ENCODE peak calls at places on chromosomes 2 and 18, in ten cellular contexts. S is CD8-positive, alpha-beta memory T cell; B is heart right ventricle; G is PC-3; C is NCI-H460; O is NCI-H1105; Q is NCI-H2081 treated with DMSO at 0.1 percent for 48 hours; E is adrenal gland; P is HT1080; F is activated CD4-positive, alpha-beta T cell treated with anti-CD3 and anti-CD28 coated beads, Interleukin-2, amount 10 ng/mL, durations not matched to agents 7 days and 5 days. X is an unnamed sample.
A peak's percentile ranks its signal among the peaks of the same experiment; 100 is the strongest.

GRCh38 chr2:224308267-224308911 is 93.5 kb downstream of the FAM124B start:
- DNase-seq in G (no peak), E (no peak), S (no peak), C (no peak), F (no peak), Q (no peak), O (no peak), B (no peak), P (no peak), X (no peak)

GRCh38 chr18:26176134-26176533 is 42.5 kb downstream of the PSMA8 start:
- DNase-seq in B (no peak), S (no peak), F (no peak), P (no peak), E (no peak), O (no peak), G (no peak), Q (no peak), C (no peak), X (no peak)

GRCh38 chr2:188598551-188598950 is 306.9 kb downstream of the GULP1 start:
- DNase-seq in Q (no peak), P (no peak), O (no peak), G (no peak), C (no peak), B (peak; percentile 42), E (no peak), F (no peak), S (no peak), X (no peak)

GRCh38 chr2:197577446-197577845 is 61.6 kb downstream of the MOB4 start:
- DNase-seq in P (no peak), G (no peak), Q (no peak), E (no peak), B (no peak), F (no peak), S (no peak), C (no peak), O (no peak), X (no peak)

GRCh38 chr2:148135705-148136104 is 114.8 kb downstream of the MBD5 start:
- DNase-seq in O (no peak), Q (no peak), E (no peak), F (no peak), B (no peak), G (no peak), S (no peak), P (no peak), C (no peak), X (no peak)

GRCh38 chr18:60508108-60508507 is 135.5 kb upstream of the MC4R start:
- DNase-seq in B (no peak), E (no peak), Q (no peak), S (no peak), P (no peak), C (no peak), O (peak; percentile 35), F (no peak), G (no peak), X (no peak)

GRCh38 chr18:46320928-46321855 is 217.0 kb downstream of the HAUS1 start:
- DNase-seq in Q (no peak), S (no peak), C (no peak), E (no peak), P (peak; percentile 81), O (no peak), F (no peak), G (peak; percentile 81), B (no peak), X (no peak)

GRCh38 chr2:30104273-30104672 is 42.5 kb upstream of the YPEL5 start:
- DNase-seq in B (no peak), E (no peak), C (no peak), O (no peak), Q (no peak), P (no peak), F (no peak), G (no peak), S (no peak), X (no peak)

GRCh38 chr2:207224814-207225482 is 59.2 kb upstream of the KLF7 start:
- DNase-seq in G (no peak), B (no peak), E (no peak), F (no peak), O (no peak), P (no peak), C (no peak), S (no peak), Q (no peak), X (no peak)

GRCh38 chr18:66616523-66616983 is 12.7 kb upstream of the CDH19 start:
- DNase-seq in S (no peak), F (no peak), E (no peak), P (no peak), C (no peak), G (peak; percentile 57), O (peak; percentile 16), B (no peak), Q (no peak), X (no peak)

GRCh38 chr18:2897448-2898052 is 50.7 kb downstream of the EMILIN2 start:
- DNase-seq in Q (no peak), O (no peak), G (no peak), F (no peak), E (no peak), B (no peak), S (no peak), P (no peak), C (no peak), X (no peak)

GRCh38 chr2:207768168-207768890 is 1.4 kb downstream of the FZD5 start:
- DNase-seq in C (peak; percentile 16), P (no peak), B (peak; percentile 29), E (peak; percentile 79), O (peak; percentile 12), Q (no peak), S (peak; percentile 12), F (peak; percentile 27), G (peak; percentile 59), X (peak; percentile 63)

X was measured in trophoblast cell.